ENCODE peak calls at places on chromosomes 16 and 17, in five cellular contexts. A is GM12864, U is dorsolateral prefrontal cortex, K is BE2C, F is colonic mucosa. G is an unnamed sample.
A peak's percentile ranks its signal among the peaks of the same experiment; 100 is the strongest.

GRCh38 chr17:19645608-19646250 is 2.8 kb upstream of the ALDH3A2 start:
- DNase-seq in A (no peak), U (peak; percentile 52), K (peak; percentile 6), F (peak; percentile 71), G (no peak)

GRCh38 chr16:81432899-81433560 is 11.6 kb upstream of the CMIP start:
- DNase-seq in F (no peak), U (no peak), A (no peak), K (no peak), G (no peak)

GRCh38 chr17:45288825-45289224 is 26.9 kb upstream of the SPATA32 start:
- DNase-seq in A (no peak), K (no peak), F (no peak), U (no peak), G (no peak)

GRCh38 chr16:27188633-27189032 is 14.7 kb upstream of the KDM8 start:
- DNase-seq in U (no peak), F (no peak), A (no peak), K (no peak), G (no peak)

GRCh38 chr16:12815361-12815760 is 11.7 kb upstream of the CPPED1 start:
- DNase-seq in F (no peak), K (no peak), U (no peak), A (no peak), G (no peak)

GRCh38 chr16:81004646-81005353 is 1.9 kb downstream of the CMC2 start:
- DNase-seq in F (peak; percentile 53), A (peak; percentile 45), K (peak; percentile 29), U (no peak), G (peak; percentile 35)

GRCh38 chr17:66716236-66717026 is 118.5 kb upstream of the CACNG5 start:
- DNase-seq in F (no peak), A (no peak), U (peak; percentile 70), K (peak; percentile 26), G (no peak)

GRCh38 chr17:49252148-49252682 is 21.6 kb upstream of the PHOSPHO1 start:
- DNase-seq in A (no peak), F (peak; percentile 21), K (peak; percentile 34), U (no peak), G (no peak)

GRCh38 chr16:55434000-55434399 is 45.0 kb upstream of the MMP2 start:
- DNase-seq in F (no peak), K (no peak), U (no peak), A (no peak), G (no peak)

DNA sequence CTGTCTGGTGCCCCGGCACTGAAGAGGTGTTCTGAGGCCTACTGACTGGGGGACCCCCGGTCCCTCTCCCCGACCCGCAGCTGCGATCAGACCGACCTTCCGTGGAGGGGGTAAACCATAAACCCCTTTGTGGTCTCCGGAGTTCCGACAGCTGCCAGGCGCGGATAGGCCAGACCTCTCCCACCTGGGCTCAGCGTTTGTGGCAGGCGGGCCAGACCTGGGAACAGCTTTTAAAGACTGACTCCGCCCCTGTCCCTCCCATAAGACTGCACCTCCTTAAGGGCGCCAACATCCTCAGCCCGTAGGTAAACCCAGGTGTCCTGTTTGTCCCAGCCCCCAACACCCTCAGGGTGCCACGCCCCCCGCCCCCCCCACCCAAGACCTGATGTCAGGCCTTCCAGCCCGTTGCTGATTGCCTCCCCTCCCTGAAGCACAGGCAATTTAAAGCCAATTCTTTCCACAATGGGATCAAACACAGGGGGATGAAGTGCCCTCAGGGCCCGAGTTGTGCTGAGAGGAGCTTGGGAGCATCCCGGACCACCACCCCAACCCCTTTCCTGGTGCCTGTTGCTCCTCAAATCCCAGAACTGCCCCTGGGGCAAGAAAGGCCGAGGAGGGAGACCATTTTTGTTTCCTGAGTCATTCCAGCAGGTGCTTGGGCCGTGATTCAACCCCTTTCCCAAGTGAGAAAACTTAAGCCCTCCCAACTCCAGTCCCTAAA is at the start of gene SOX15:
- DNase-seq in F (peak; percentile 42), U (no peak), A (no peak), K (no peak), G (no peak)
- H3K4me3 ChIP-seq in F (peak within 1 kb of the TSS; percentile 28), U (peak within 1 kb of the TSS; percentile 81), A (no peak within 1 kb of the TSS), K (no peak within 1 kb of the TSS), G (peak within 1 kb of the TSS; percentile 18)

DNA sequence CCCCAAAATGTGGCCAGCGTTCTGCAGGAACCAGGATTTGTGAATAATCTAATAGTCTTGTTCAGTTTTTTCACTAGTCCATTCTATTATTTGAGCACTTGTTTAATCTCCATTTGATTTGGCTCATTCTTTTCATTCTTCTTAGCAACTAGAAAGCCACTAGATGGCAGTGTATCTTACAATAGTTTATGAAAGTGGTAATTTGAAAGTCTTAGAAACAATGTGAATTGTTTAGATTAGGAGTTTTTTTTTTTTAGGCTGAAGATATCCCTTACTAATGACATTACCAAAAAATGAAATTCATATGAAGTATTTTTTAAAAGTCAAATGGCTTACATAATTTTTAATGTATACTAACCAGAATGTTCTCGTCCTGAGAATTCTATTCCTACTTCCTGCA is 6.7 kb downstream of the ERI2 start:
- DNase-seq in F (no peak), A (no peak), K (no peak), U (no peak), G (no peak)
- TF ChIP-seq CTCF in F (no peak), A (peak; percentile 15), K (peak; percentile 57), U (peak; percentile 68), G (peak; percentile 48)

GRCh38 chr17:43645765-43646481 is 15.8 kb downstream of the MEOX1 start:
- DNase-seq in A (no peak), U (no peak), K (peak; percentile 54), F (peak; percentile 36), G (no peak)
- H3K4me3 ChIP-seq in A (no peak overlapping the region), U (peak overlapping the region; percentile 29), K (peak overlapping the region; percentile 47), F (peak overlapping the region; percentile 34), G (peak overlapping the region; percentile 25)

GRCh38 chr17:75854111-75854748 is 905 bp downstream of the WBP2 start:
- DNase-seq in U (no peak), F (no peak), K (no peak), A (no peak), G (no peak)

GRCh38 chr17:75853410-75853809 is 1.7 kb downstream of the WBP2 start:
- DNase-seq in U (no peak), F (no peak), A (no peak), K (no peak), G (no peak)

GRCh38 chr17:75855310-75856061 is at the start of gene WBP2:
- DNase-seq in F (peak; percentile 98), K (peak; percentile 98), U (peak; percentile 100), A (peak; percentile 100), G (peak; percentile 100)

GRCh38 chr17:75854881-75855309 is 240 bp downstream of the WBP2 start:
- DNase-seq in F (no peak), U (no peak), A (no peak), K (no peak), G (no peak)

GRCh38 chr17:75856062-75856681 is 1.0 kb upstream of the WBP2 start:
- DNase-seq in F (no peak), K (no peak), U (no peak), A (no peak), G (no peak)
- TF ChIP-seq CTCF in F (no peak), K (peak; percentile 30), U (peak; percentile 55), A (no peak), G (no peak)